ENCODE peak calls at places on chromosome 12, in nine cellular contexts. H is AG04450, X is GM04504, G is left cardiac atrium, K is activated T-cell treated with anti-CD3 and anti-CD28 coated beads for 48 hours, V is A172, L is adrenal gland, Q is hepatocyte, T is A549. I is an unnamed sample.

GRCh38 chr12:46549527-46550265 is 177.1 kb upstream of the SLC38A2 start:
- DNase-seq in X (peak; percentile 78), T (peak; percentile 82), V (peak; percentile 86), L (no peak), K (peak; percentile 25), Q (no peak), H (peak; percentile 84), G (no peak), I (no peak)

GRCh38 chr12:127052491-127053232 is 1214.3 kb upstream of the TMEM132C start:
- DNase-seq in H (no peak), T (peak; percentile 33), V (peak; percentile 68), X (peak; percentile 62), L (no peak), Q (no peak), G (no peak), K (no peak), I (no peak)

GRCh38 chr12:13973981-13974380 is 7.4 kb downstream of the GRIN2B start:
- DNase-seq in K (no peak), Q (no peak), X (no peak), L (no peak), T (no peak), G (no peak), H (no peak), V (no peak), I (no peak)

GRCh38 chr12:3107954-3108353 is 30.8 kb downstream of the TSPAN9 start:
- DNase-seq in Q (no peak), K (no peak), V (no peak), X (no peak), T (no peak), G (peak; percentile 6), L (no peak), H (no peak), I (no peak)

GRCh38 chr12:48118491-48118890 is 673 bp upstream of the PFKM start:
- DNase-seq in K (no peak), H (no peak), X (no peak), T (no peak), Q (no peak), G (no peak), L (no peak), V (peak; percentile 10), I (no peak)

GRCh38 chr12:90234455-90234854 is 525.8 kb upstream of the ATP2B1 start:
- DNase-seq in H (no peak), K (no peak), L (no peak), Q (no peak), X (no peak), G (no peak), V (no peak), T (peak; percentile 24), I (no peak)

GRCh38 chr12:442235-442884 is 17.4 kb upstream of the B4GALNT3 start:
- DNase-seq in K (peak; percentile 21), Q (peak; percentile 72), H (peak; percentile 6), X (peak; percentile 12), L (peak; percentile 77), T (peak; percentile 63), V (peak; percentile 23), G (peak; percentile 38), I (peak; percentile 36)

GRCh38 chr12:94875525-94875924 is 128.0 kb downstream of the NDUFA12 start:
- DNase-seq in V (peak; percentile 4), T (peak; percentile 69), Q (peak; percentile 44), X (no peak), H (no peak), K (no peak), G (no peak), L (no peak), I (peak; percentile 21)

GRCh38 chr12:24966951-24967564 is 18.2 kb upstream of the BCAT1 start:
- DNase-seq in X (no peak), G (no peak), H (no peak), K (no peak), L (no peak), Q (no peak), T (no peak), V (no peak), I (no peak)

GRCh38 chr12:110042260-110042659 is 6.1 kb downstream of the C12orf76 start:
- DNase-seq in X (no peak), L (no peak), T (peak; percentile 72), G (no peak), H (no peak), K (no peak), Q (no peak), V (no peak), I (peak; percentile 26)

GRCh38 chr12:4985820-4986219 is 57.9 kb upstream of the KCNA5 start:
- DNase-seq in V (no peak), G (no peak), H (no peak), Q (no peak), K (no peak), L (no peak), T (no peak), X (no peak), I (no peak)

GRCh38 chr12:12008931-12009611 is 61.7 kb upstream of the BCL2L14 start:
- DNase-seq in H (no peak), X (no peak), V (peak; percentile 54), Q (no peak), G (no peak), T (no peak), L (no peak), K (no peak), I (no peak)

GRCh38 chr12:981956-982355 is 9.1 kb upstream of the ERC1 start:
- DNase-seq in L (no peak), X (no peak), V (no peak), T (no peak), G (no peak), Q (no peak), H (no peak), K (no peak), I (no peak)

GRCh38 chr12:25970082-25970481 is 11.6 kb downstream of the RASSF8 start:
- DNase-seq in H (no peak), G (no peak), V (peak; percentile 63), X (no peak), T (no peak), Q (no peak), K (no peak), L (no peak), I (no peak)

I was measured in HepG2.